ENCODE peak calls at places on chromosomes 13 and 19, in four cellular contexts. C is body of pancreas, N is astrocyte of the spinal cord, Q is lower leg skin. D is an unnamed sample.

GRCh38 chr13:98556968-98557591 is 19.8 kb downstream of the STK24 start:
- DNase-seq in N (no peak), C (peak), Q (peak), D (no peak)

GRCh38 chr13:37074703-37075102 is 15.2 kb upstream of the SUPT20H start:
- DNase-seq in N (peak), Q (no peak), C (no peak), D (peak)

GRCh38 chr19:13959962-13960862 is 7.9 kb downstream of the DCAF15 start:
- DNase-seq in C (no peak), N (no peak), Q (no peak), D (no peak)

GRCh38 chr19:11767633-11768133 is 883 bp downstream of the ZNF441 start:
- DNase-seq in Q (peak), C (peak), N (no peak), D (peak)

GRCh38 chr19:2079076-2079864 is 16.9 kb downstream of the MOB3A start:
- DNase-seq in N (no peak), C (no peak), Q (no peak), D (no peak)

GRCh38 chr19:55226273-55226672 is 2.3 kb downstream of the TMEM86B start:
- DNase-seq in C (no peak), N (no peak), Q (no peak), D (no peak)

GRCh38 chr13:48888613-48889012 is 87.1 kb upstream of the FNDC3A start:
- DNase-seq in C (peak), N (no peak), Q (peak), D (no peak)

GRCh38 chr19:55640577-55641375 is at the start of gene ZNF580:
- DNase-seq in N (peak), Q (peak), C (peak), D (peak)

GRCh38 chr19:294819-295686 is 3.9 kb upstream of the PLPP2 start:
- DNase-seq in N (no peak), Q (peak), C (peak), D (peak)

GRCh38 chr19:12230751-12231733 is 63.6 kb downstream of the ZNF44 start:
- DNase-seq in C (no peak), N (no peak), Q (no peak), D (peak)

GRCh38 chr19:990746-991145 is 6.6 kb downstream of the WDR18 start:
- DNase-seq in Q (no peak), N (no peak), C (no peak), D (no peak)

GRCh38 chr13:98413796-98414195 is 163.1 kb downstream of the STK24 start:
- DNase-seq in C (no peak), Q (peak), N (no peak), D (no peak)

GRCh38 chr13:48496796-48497195 is 36.1 kb downstream of the RCBTB2 start:
- DNase-seq in C (no peak), Q (no peak), N (no peak), D (no peak)

GRCh38 chr13:46339035-46339666 is 47.9 kb downstream of the RUBCNL start:
- DNase-seq in N (peak), Q (no peak), C (peak), D (peak)

GRCh38 chr19:10516671-10517286 is 468 bp downstream of the S1PR5 start:
- DNase-seq in C (no peak), Q (no peak), N (no peak), D (no peak)

GRCh38 chr19:10518444-10519361 is 1.5 kb upstream of the S1PR5 start:
- DNase-seq in C (peak), Q (no peak), N (no peak), D (no peak)

GRCh38 chr19:10516064-10516385 is 1.2 kb downstream of the S1PR5 start:
- DNase-seq in N (no peak), C (no peak), Q (no peak), D (no peak)

GRCh38 chr19:10517760-10518443 is 655 bp upstream of the S1PR5 start:
- DNase-seq in N (no peak), C (peak), Q (no peak), D (no peak)

GRCh38 chr19:10517361-10517759 is at the start of gene S1PR5:
- DNase-seq in N (no peak), C (peak), Q (no peak), D (no peak)
- H3K4me3 ChIP-seq in N (no peak), C (peak), Q (peak), D (peak)

DNA sequence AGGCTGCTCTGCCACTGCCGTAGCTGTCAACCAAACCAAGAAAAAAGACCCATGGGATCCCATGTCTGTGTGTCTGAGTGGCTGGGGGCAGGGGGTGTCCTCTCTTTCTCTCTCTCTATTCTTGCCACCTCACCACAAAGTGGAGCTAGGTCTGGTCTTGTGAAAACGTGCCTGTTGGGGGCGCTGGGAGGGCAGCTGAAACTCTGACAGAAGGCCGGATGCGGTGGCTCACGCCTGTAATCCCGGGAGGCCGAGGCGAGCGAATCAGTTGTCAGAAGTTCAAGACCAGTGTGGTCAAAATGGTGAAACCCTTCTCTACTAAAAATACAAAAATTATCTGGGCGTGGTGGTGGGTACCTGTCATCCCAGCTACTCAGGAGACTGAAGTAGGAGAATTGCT is 29.2 kb downstream of the ZNF146 start:
- DNase-seq in Q (no peak), C (no peak), N (no peak), D (no peak)
- TF ChIP-seq CTCF in Q (no peak), C (no peak), N (no peak), D (no peak)

GRCh38 chr19:45215391-45216191 is 29.6 kb downstream of the EXOC3L2 start:
- DNase-seq in C (peak), Q (no peak), N (no peak), D (no peak)
- H3K4me3 ChIP-seq in C (no peak), Q (no peak), N (no peak), D (no peak)

DNA sequence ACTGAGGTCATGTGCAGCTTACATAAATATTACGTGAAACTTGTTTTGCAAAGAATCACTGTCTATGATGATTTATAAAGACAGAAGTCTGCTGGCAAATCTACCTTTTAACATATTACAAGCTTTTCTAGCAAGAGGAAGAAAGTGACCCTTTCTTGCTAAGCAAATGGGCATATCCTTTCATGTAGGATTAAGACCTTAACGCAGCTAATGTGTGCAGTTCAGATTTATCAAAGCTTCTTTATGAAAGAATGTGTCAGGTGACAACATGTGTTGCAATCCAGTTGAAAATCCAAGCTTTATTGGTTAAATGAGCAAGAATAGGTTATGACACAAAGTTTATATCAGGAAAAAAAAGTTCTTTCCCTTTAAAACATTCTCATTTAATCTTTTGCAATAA is 115.6 kb upstream of the NBEA start:
- DNase-seq in C (no peak), N (no peak), Q (no peak), D (no peak)
- TF ChIP-seq CTCF in C (no peak), N (no peak), Q (no peak), D (no peak)

GRCh38 chr13:26759907-26760834 is at the start of gene GPR12:
- DNase-seq in Q (no peak), C (no peak), N (peak), D (no peak)
- H3K4me3 ChIP-seq in Q (peak), C (peak), N (no peak), D (no peak)

DNA sequence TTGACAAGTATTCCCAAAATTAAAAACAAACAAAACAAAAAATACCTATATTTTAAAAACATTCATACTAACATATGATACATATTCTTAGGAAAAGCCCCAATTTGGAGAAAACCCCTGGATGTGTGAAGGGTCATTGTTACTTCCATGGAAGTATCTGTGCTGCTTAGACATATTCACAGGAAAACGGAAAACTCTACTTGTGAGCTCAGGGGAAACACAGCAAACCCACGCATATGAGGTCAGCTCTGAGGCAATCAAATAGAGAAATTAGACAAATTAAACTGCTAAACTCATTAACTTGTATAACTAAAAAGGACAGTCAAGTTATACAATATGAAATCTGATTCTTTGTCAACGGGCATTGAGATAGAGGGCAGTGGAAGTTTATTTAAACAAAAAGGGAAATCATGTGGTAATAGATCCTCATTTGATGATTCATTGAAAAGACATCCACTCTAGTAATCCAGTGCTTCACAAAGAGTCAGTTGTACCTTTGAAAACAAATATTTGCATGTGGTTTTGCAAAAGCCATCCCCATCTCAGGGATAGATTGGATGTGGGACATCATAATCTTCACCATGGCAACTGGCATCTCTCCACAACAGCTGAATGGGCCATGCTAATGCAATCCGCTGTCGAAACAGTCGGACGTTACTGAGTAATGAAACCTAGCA is 423.4 kb downstream of the ITGBL1 start:
- DNase-seq in Q (no peak), C (no peak), N (peak), D (peak)
- TF ChIP-seq CTCF in Q (no peak), C (no peak), N (no peak), D (no peak)